ENCODE peak calls at places on chromosome 21, in seven cellular contexts. U, Q, G, Y, B, L and T are unnamed samples.
A peak's percentile ranks its signal among the peaks of the same experiment; 100 is the strongest.

GRCh38 chr21:19913995-19914394 is 1084.2 kb upstream of the NCAM2 start:
- DNase-seq in Q (no peak), G (no peak), L (no peak), Y (no peak), U (no peak), B (no peak), T (no peak)

GRCh38 chr21:46190491-46191131 is 6.4 kb upstream of the SPATC1L start:
- DNase-seq in L (peak; percentile 16), Y (no peak), U (no peak), Q (no peak), G (peak; percentile 60), B (no peak), T (no peak)

GRCh38 chr21:45768011-45768740 is 124.7 kb downstream of the PCBP3 start:
- DNase-seq in U (no peak), B (no peak), L (no peak), Q (no peak), G (no peak), Y (no peak), T (no peak)

GRCh38 chr21:41600116-41600515 is 92.2 kb upstream of the TMPRSS2 start:
- DNase-seq in U (no peak), G (peak; percentile 19), B (no peak), Y (no peak), Q (no peak), L (no peak), T (no peak)

GRCh38 chr21:45655071-45655470 is 11.5 kb downstream of the PCBP3 start:
- DNase-seq in U (no peak), B (no peak), G (no peak), L (no peak), Y (peak; percentile 8), Q (no peak), T (no peak)

GRCh38 chr21:45983981-45984551 is 2.5 kb downstream of the COL6A1 start:
- DNase-seq in Q (no peak), B (no peak), Y (no peak), U (no peak), G (peak; percentile 82), L (no peak), T (no peak)

GRCh38 chr21:38816400-38816973 is 10.8 kb downstream of the ETS2 start:
- DNase-seq in G (no peak), U (no peak), L (no peak), Q (no peak), B (no peak), Y (no peak), T (no peak)

GRCh38 chr21:46243865-46244490 is 15.4 kb upstream of the LSS start:
- DNase-seq in L (no peak), B (no peak), U (no peak), Y (no peak), G (no peak), Q (no peak), T (no peak)

GRCh38 chr21:40146201-40146890 is 279.1 kb downstream of the PCP4 start:
- DNase-seq in G (no peak), U (no peak), Q (no peak), L (no peak), B (no peak), Y (peak; percentile 22), T (no peak)

GRCh38 chr21:46095106-46095719 is 2.7 kb upstream of the COL6A2 start:
- DNase-seq in B (no peak), L (no peak), G (no peak), Y (no peak), U (no peak), Q (no peak), T (no peak)

GRCh38 chr21:28714795-28715464 is 277.7 kb downstream of the LTN1 start:
- DNase-seq in Q (no peak), Y (no peak), G (no peak), U (no peak), B (no peak), L (no peak), T (no peak)

GRCh38 chr21:28884481-28884880 is 108.2 kb downstream of the LTN1 start:
- DNase-seq in L (no peak), U (peak; percentile 19), B (no peak), Q (no peak), G (no peak), Y (no peak), T (peak; percentile 9)

GRCh38 chr21:45410151-45410864 is 5.3 kb downstream of the COL18A1 start:
- DNase-seq in G (no peak), L (no peak), B (no peak), Q (no peak), Y (no peak), U (no peak), T (no peak)

GRCh38 chr21:28298251-28298672 is 694.4 kb downstream of the LTN1 start:
- DNase-seq in L (no peak), Y (peak; percentile 67), B (no peak), G (no peak), U (no peak), Q (no peak), T (no peak)

GRCh38 chr21:35840197-35840799 is 220.0 kb downstream of the SETD4 start:
- DNase-seq in L (no peak), Y (peak; percentile 76), U (peak; percentile 84), Q (peak; percentile 78), G (no peak), B (no peak), T (peak; percentile 79)

GRCh38 chr21:44444286-44444931 is 10.9 kb upstream of the LRRC3 start:
- DNase-seq in Q (no peak), B (no peak), U (peak; percentile 82), G (peak; percentile 38), L (no peak), Y (no peak), T (no peak)

GRCh38 chr21:45405271-45405818 is 380 bp downstream of the COL18A1 start:
- DNase-seq in B (no peak), L (no peak), G (no peak), U (no peak), Y (no peak), Q (no peak), T (no peak)

GRCh38 chr21:38806942-38807284 is 1.2 kb downstream of the ETS2 start:
- DNase-seq in Q (no peak), Y (no peak), B (no peak), G (no peak), U (no peak), L (no peak), T (no peak)

GRCh38 chr21:44816761-44817505 is 929 bp downstream of the SUMO3 start:
- DNase-seq in Q (no peak), U (no peak), B (no peak), L (no peak), Y (no peak), G (no peak), T (no peak)

GRCh38 chr21:21230672-21231071 is 232.5 kb downstream of the NCAM2 start:
- DNase-seq in L (no peak), Q (no peak), U (peak; percentile 37), Y (peak; percentile 3), G (no peak), B (no peak), T (no peak)

GRCh38 chr21:40029888-40030287 is 162.7 kb downstream of the PCP4 start:
- DNase-seq in Q (no peak), G (no peak), L (no peak), Y (no peak), B (no peak), U (no peak), T (no peak)

GRCh38 chr21:27244796-27245195 is 277.9 kb upstream of the ADAMTS5 start:
- DNase-seq in U (no peak), G (no peak), B (no peak), Q (no peak), Y (no peak), L (no peak), T (no peak)

GRCh38 chr21:45560106-45561021 is 18.1 kb upstream of the SLC19A1 start:
- DNase-seq in G (peak; percentile 38), B (no peak), Q (no peak), L (no peak), Y (no peak), U (no peak), T (no peak)

GRCh38 chr21:39690454-39690853 is 54.5 kb upstream of the IGSF5 start:
- DNase-seq in B (no peak), Q (no peak), Y (no peak), L (no peak), U (no peak), G (no peak), T (no peak)

GRCh38 chr21:28885853-28886177 is 106.9 kb downstream of the LTN1 start:
- DNase-seq in L (no peak), U (no peak), G (no peak), Q (no peak), Y (no peak), B (no peak), T (no peak)

GRCh38 chr21:34076835-34077234 is 3.5 kb downstream of the MRPS6 start:
- DNase-seq in U (no peak), Q (peak; percentile 24), B (no peak), L (no peak), Y (no peak), G (no peak), T (no peak)
- H3K4me3 ChIP-seq in U (no peak overlapping the region), Q (peak overlapping the region; percentile 94), B (no peak overlapping the region), L (no peak overlapping the region), Y (no peak overlapping the region), G (no peak overlapping the region), T (no peak overlapping the region)

DNA sequence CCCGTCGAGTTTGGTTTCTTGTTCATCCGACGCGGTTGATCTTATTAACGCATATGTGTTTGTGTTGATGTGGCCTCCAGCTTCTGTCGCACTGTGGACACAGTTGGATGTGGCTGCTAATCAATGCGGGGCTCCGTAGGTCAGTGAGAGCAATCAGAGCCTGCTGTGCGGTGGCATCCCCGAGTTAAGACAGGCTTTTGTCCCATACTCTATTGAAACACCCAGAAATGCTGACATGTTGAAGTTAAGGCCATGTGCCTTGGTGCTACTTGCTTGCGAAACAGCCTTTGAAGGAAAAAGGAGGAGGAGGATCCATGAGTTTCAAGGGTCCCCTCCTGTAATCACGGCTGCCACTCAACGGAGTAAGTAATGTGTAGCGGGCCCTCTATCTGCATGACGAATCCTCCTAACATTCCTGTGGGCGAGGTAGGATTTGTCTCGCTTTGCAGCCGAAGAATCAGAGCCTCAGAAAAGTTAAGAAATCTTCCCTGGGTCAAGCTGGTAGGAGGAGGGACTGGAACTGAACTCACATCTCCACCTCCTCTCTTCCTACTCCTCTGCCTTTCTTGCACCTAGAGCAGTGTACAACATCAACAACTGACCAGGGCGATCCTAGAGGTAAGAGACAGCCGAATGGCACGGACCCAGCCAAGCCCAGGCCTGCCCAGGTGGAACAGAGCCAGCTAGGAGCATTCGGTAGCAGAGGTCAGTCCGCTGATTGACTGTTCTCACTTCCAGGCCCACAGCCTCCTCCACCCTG is 19.5 kb downstream of the PDE9A start:
- DNase-seq in U (no peak), Q (no peak), B (no peak), Y (peak; percentile 78), G (no peak), L (no peak), T (no peak)
- H3K4me3 ChIP-seq in U (no peak overlapping the region), Q (no peak overlapping the region), B (no peak overlapping the region), Y (no peak overlapping the region), G (no peak overlapping the region), L (no peak overlapping the region), T (no peak overlapping the region)

GRCh38 chr21:43335119-43335518 is 91.8 kb downstream of the SIK1 start:
- DNase-seq in L (no peak), U (no peak), Q (no peak), Y (no peak), G (no peak), B (no peak), T (no peak)
- H3K4me3 ChIP-seq in L (no peak overlapping the region), U (no peak overlapping the region), Q (no peak overlapping the region), Y (no peak overlapping the region), G (no peak overlapping the region), B (no peak overlapping the region), T (no peak overlapping the region)

GRCh38 chr21:37412603-37413360 is 46.2 kb downstream of the DYRK1A start:
- DNase-seq in L (no peak), B (no peak), Y (no peak), G (no peak), Q (no peak), U (no peak), T (no peak)
- H3K4me3 ChIP-seq in L (no peak overlapping the region), B (no peak overlapping the region), Y (no peak overlapping the region), G (no peak overlapping the region), Q (no peak overlapping the region), U (no peak overlapping the region), T (no peak overlapping the region)

GRCh38 chr21:32018381-32018780 is 145.6 kb downstream of the HUNK start:
- DNase-seq in L (no peak), Q (no peak), U (no peak), B (no peak), Y (no peak), G (no peak), T (no peak)
- H3K4me3 ChIP-seq in L (no peak overlapping the region), Q (no peak overlapping the region), U (no peak overlapping the region), B (no peak overlapping the region), Y (no peak overlapping the region), G (no peak overlapping the region), T (no peak overlapping the region)